ENCODE peak calls at places on chromosomes 1 and 21, in eight cellular contexts. One of them, this sample, is unnamed.

GRCh38 chr1:160465123-160465522 is 57.9 kb downstream of the SLAMF6 start:
- DNase-seq in pancreas: no peak
- DNase-seq in MCF 10A: no peak
- DNase-seq in adrenal gland: no peak
- DNase-seq in psoas muscle: no peak
- DNase-seq in WTC11: no peak
- DNase-seq in GM23338: no peak
- DNase-seq in HFF-Myc: no peak
- DNase-seq in this sample: no peak

GRCh38 chr1:55156093-55156492 is 59.1 kb downstream of the USP24 start:
- DNase-seq in pancreas: no peak
- DNase-seq in MCF 10A: no peak
- DNase-seq in adrenal gland: no peak
- DNase-seq in psoas muscle: no peak
- DNase-seq in WTC11: no peak
- DNase-seq in GM23338: no peak
- DNase-seq in HFF-Myc: no peak
- DNase-seq in this sample: no peak

GRCh38 chr21:16773206-16773605 is 739.6 kb upstream of the CXADR start:
- DNase-seq in pancreas: no peak
- DNase-seq in MCF 10A: no peak
- DNase-seq in adrenal gland: no peak
- DNase-seq in psoas muscle: no peak
- DNase-seq in WTC11: no peak
- DNase-seq in GM23338: no peak
- DNase-seq in HFF-Myc: no peak
- DNase-seq in this sample: no peak

GRCh38 chr1:208270679-208271111 is 26.5 kb upstream of the PLXNA2 start:
- DNase-seq in pancreas: no peak
- DNase-seq in MCF 10A: no peak
- DNase-seq in adrenal gland: no peak
- DNase-seq in psoas muscle: no peak
- DNase-seq in WTC11: no peak
- DNase-seq in GM23338: peak
- DNase-seq in HFF-Myc: no peak
- DNase-seq in this sample: no peak

GRCh38 chr1:232950919-232951579 is 638 bp downstream of the NTPCR start:
- DNase-seq in pancreas: peak
- DNase-seq in MCF 10A: peak
- DNase-seq in adrenal gland: no peak
- DNase-seq in psoas muscle: no peak
- DNase-seq in WTC11: no peak
- DNase-seq in GM23338: peak
- DNase-seq in HFF-Myc: no peak
- DNase-seq in this sample: no peak

GRCh38 chr1:93661829-93662474 is 19.7 kb downstream of the BCAR3 start:
- DNase-seq in pancreas: no peak
- DNase-seq in MCF 10A: peak
- DNase-seq in adrenal gland: no peak
- DNase-seq in psoas muscle: no peak
- DNase-seq in WTC11: no peak
- DNase-seq in GM23338: no peak
- DNase-seq in HFF-Myc: no peak
- DNase-seq in this sample: no peak

GRCh38 chr21:33230518-33231324 is 983 bp downstream of the IFNAR2 start:
- DNase-seq in pancreas: peak
- DNase-seq in MCF 10A: peak
- DNase-seq in adrenal gland: peak
- DNase-seq in psoas muscle: peak
- DNase-seq in WTC11: peak
- DNase-seq in GM23338: peak
- DNase-seq in HFF-Myc: no peak
- DNase-seq in this sample: peak

GRCh38 chr1:165834229-165834628 is 6.8 kb downstream of the UCK2 start:
- DNase-seq in pancreas: no peak
- DNase-seq in MCF 10A: no peak
- DNase-seq in adrenal gland: no peak
- DNase-seq in psoas muscle: no peak
- DNase-seq in WTC11: no peak
- DNase-seq in GM23338: no peak
- DNase-seq in HFF-Myc: no peak
- DNase-seq in this sample: no peak

GRCh38 chr1:204258213-204259115 is 44.7 kb upstream of the GOLT1A start:
- DNase-seq in pancreas: peak
- DNase-seq in MCF 10A: peak
- DNase-seq in adrenal gland: peak
- DNase-seq in psoas muscle: peak
- DNase-seq in WTC11: peak
- DNase-seq in GM23338: peak
- DNase-seq in HFF-Myc: peak
- DNase-seq in this sample: peak

GRCh38 chr1:219283541-219283940 is 109.9 kb downstream of the LYPLAL1 start:
- DNase-seq in pancreas: no peak
- DNase-seq in MCF 10A: no peak
- DNase-seq in adrenal gland: no peak
- DNase-seq in psoas muscle: no peak
- DNase-seq in WTC11: no peak
- DNase-seq in GM23338: no peak
- DNase-seq in HFF-Myc: no peak
- DNase-seq in this sample: no peak

GRCh38 chr1:83827731-83828130 is 171.2 kb downstream of the TTLL7 start:
- DNase-seq in pancreas: no peak
- DNase-seq in MCF 10A: no peak
- DNase-seq in adrenal gland: no peak
- DNase-seq in psoas muscle: no peak
- DNase-seq in WTC11: no peak
- DNase-seq in GM23338: no peak
- DNase-seq in HFF-Myc: no peak
- DNase-seq in this sample: no peak

GRCh38 chr1:234889643-234890042 is 239.0 kb downstream of the TOMM20 start:
- DNase-seq in pancreas: no peak
- DNase-seq in MCF 10A: peak
- DNase-seq in adrenal gland: no peak
- DNase-seq in psoas muscle: no peak
- DNase-seq in WTC11: no peak
- DNase-seq in GM23338: no peak
- DNase-seq in HFF-Myc: no peak
- DNase-seq in this sample: no peak

DNA sequence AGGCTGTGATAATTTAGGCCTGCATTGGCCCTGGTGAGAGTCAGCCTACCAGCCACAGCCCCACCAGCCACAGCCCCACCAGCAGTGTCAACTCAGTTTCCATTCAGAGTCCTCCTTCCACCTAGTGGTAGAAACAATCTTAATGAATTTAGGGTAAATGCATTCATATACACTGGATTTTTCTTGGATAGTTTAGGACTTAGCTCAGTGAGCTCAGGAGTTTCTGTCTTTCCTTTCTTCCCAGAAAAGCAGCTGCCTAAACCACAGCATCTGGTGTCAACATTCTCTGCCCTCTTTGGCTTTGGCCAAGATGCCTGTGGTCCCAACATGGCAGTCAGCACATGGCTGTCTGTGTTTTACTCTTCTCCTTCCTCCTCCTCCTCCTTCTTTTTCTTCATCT is 94.0 kb downstream of the CLIC6 start:
- DNase-seq in pancreas: no peak
- DNase-seq in MCF 10A: no peak
- DNase-seq in adrenal gland: no peak
- DNase-seq in psoas muscle: no peak
- DNase-seq in WTC11: no peak
- DNase-seq in GM23338: peak
- DNase-seq in HFF-Myc: peak
- DNase-seq in this sample: no peak
- TF ChIP-seq CTCF in pancreas: no peak
- TF ChIP-seq CTCF in MCF 10A: no peak
- TF ChIP-seq CTCF in adrenal gland: no peak
- TF ChIP-seq CTCF in psoas muscle: no peak
- TF ChIP-seq CTCF in WTC11: no peak
- TF ChIP-seq CTCF in GM23338: no peak
- TF ChIP-seq CTCF in HFF-Myc: peak
- TF ChIP-seq CTCF in this sample: no peak

GRCh38 chr1:155261888-155262673 is at the start of gene SCAMP3:
- DNase-seq in pancreas: peak
- DNase-seq in MCF 10A: peak
- DNase-seq in adrenal gland: peak
- DNase-seq in psoas muscle: peak
- DNase-seq in WTC11: peak
- DNase-seq in GM23338: peak
- DNase-seq in HFF-Myc: peak
- DNase-seq in this sample: peak
- TF ChIP-seq CTCF in pancreas: no peak
- TF ChIP-seq CTCF in MCF 10A: no peak
- TF ChIP-seq CTCF in adrenal gland: peak
- TF ChIP-seq CTCF in psoas muscle: no peak
- TF ChIP-seq CTCF in WTC11: no peak
- TF ChIP-seq CTCF in GM23338: no peak
- TF ChIP-seq CTCF in HFF-Myc: no peak
- TF ChIP-seq CTCF in this sample: no peak

DNA sequence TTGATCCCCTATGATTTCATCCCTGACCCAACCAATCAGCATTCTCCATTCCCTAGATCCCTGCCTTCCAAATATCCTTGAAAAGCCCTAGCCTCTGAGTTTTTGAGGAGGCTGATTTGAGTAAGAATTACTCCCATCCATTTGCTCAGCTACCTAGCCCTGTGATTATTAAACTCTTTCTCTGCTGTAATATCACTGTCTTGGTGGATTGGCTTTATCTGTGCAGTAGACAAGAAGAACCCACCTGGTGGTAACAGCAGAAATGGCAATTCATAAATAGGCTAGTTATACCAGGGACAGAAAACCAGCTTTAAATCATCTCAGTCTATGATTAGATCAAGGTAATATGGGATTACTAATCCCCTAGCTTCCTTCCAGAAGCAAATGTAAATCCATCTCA is 13.0 kb downstream of the IL20 start:
- DNase-seq in pancreas: no peak
- DNase-seq in MCF 10A: no peak
- DNase-seq in adrenal gland: no peak
- DNase-seq in psoas muscle: no peak
- DNase-seq in WTC11: no peak
- DNase-seq in GM23338: peak
- DNase-seq in HFF-Myc: no peak
- DNase-seq in this sample: no peak
- TF ChIP-seq CTCF in pancreas: no peak
- TF ChIP-seq CTCF in MCF 10A: no peak
- TF ChIP-seq CTCF in adrenal gland: no peak
- TF ChIP-seq CTCF in psoas muscle: no peak
- TF ChIP-seq CTCF in WTC11: no peak
- TF ChIP-seq CTCF in GM23338: peak
- TF ChIP-seq CTCF in HFF-Myc: no peak
- TF ChIP-seq CTCF in this sample: peak

DNA sequence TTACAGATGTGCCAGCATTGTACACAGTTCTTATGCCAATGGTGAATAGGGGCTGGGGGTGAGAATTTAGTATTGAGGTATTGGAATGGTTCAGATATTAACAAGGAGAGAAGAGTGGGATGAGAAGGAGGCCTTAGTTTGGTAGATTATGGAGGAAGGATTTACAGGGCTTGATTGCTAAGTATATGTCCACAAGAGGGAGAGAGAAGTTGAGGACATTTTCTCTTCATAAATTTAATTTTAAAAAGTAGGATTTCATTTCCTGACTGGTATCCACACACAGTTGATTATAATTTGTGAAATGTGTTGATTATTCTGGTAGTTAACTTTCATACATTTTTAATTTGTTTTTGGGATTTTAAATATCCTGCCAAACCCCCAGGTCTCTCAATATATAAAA is 213.0 kb downstream of the ADGRL2 start:
- DNase-seq in pancreas: no peak
- DNase-seq in MCF 10A: no peak
- DNase-seq in adrenal gland: no peak
- DNase-seq in psoas muscle: no peak
- DNase-seq in WTC11: no peak
- DNase-seq in GM23338: no peak
- DNase-seq in HFF-Myc: no peak
- DNase-seq in this sample: no peak
- TF ChIP-seq CTCF in pancreas: no peak
- TF ChIP-seq CTCF in MCF 10A: no peak
- TF ChIP-seq CTCF in adrenal gland: no peak
- TF ChIP-seq CTCF in psoas muscle: no peak
- TF ChIP-seq CTCF in WTC11: no peak
- TF ChIP-seq CTCF in GM23338: no peak
- TF ChIP-seq CTCF in HFF-Myc: no peak
- TF ChIP-seq CTCF in this sample: peak